ENCODE peak calls at places on chromosomes 6 and 20, in seven cellular contexts. Z, I, W, X, M, Y and B are unnamed samples.

GRCh38 chr6:33583591-33584155 is 3.6 kb upstream of the BAK1 start:
- DNase-seq in X (no peak), I (no peak), Y (no peak), M (no peak), W (no peak), Z (no peak), B (peak)

GRCh38 chr6:122789862-122790739 is 1.0 kb downstream of the SMPDL3A start:
- DNase-seq in W (no peak), X (peak), I (peak), Z (peak), Y (no peak), M (no peak), B (no peak)

GRCh38 chr6:39812496-39812852 is 20.3 kb downstream of the DAAM2 start:
- DNase-seq in M (no peak), X (no peak), Y (no peak), Z (no peak), I (no peak), W (no peak), B (no peak)

GRCh38 chr6:35084511-35085203 is 56.5 kb downstream of the TCP11 start:
- DNase-seq in Z (no peak), W (no peak), I (no peak), Y (no peak), M (no peak), X (no peak), B (no peak)

GRCh38 chr6:166688901-166689300 is 61.9 kb upstream of the RPS6KA2 start:
- DNase-seq in Z (no peak), I (no peak), X (no peak), Y (no peak), M (no peak), W (no peak), B (no peak)

GRCh38 chr6:48893048-48893447 is 570.0 kb downstream of the MMUT start:
- DNase-seq in Y (no peak), W (no peak), X (no peak), I (no peak), Z (no peak), M (no peak), B (no peak)

GRCh38 chr6:82842721-82843120 is 222.9 kb downstream of the UBE3D start:
- DNase-seq in Z (no peak), Y (no peak), X (no peak), I (peak), W (no peak), M (no peak), B (no peak)

GRCh38 chr6:168838000-168838399 is 397.0 kb downstream of the SMOC2 start:
- DNase-seq in M (no peak), Z (no peak), W (no peak), X (no peak), I (no peak), Y (no peak), B (no peak)

GRCh38 chr6:143516700-143517446 is 5.4 kb upstream of the FUCA2 start:
- DNase-seq in Y (no peak), X (no peak), M (no peak), W (no peak), Z (no peak), I (no peak), B (no peak)

GRCh38 chr6:166866839-166867637 is 89.3 kb downstream of the RNASET2 start:
- DNase-seq in X (no peak), I (no peak), Z (no peak), W (no peak), Y (no peak), M (no peak), B (no peak)

GRCh38 chr20:58133020-58133419 is 95.4 kb downstream of the ANKRD60 start:
- DNase-seq in X (no peak), I (no peak), W (no peak), M (no peak), Y (no peak), Z (no peak), B (no peak)

GRCh38 chr6:168093634-168094033 is 14.6 kb upstream of the FRMD1 start:
- DNase-seq in Z (no peak), M (no peak), Y (no peak), I (no peak), X (no peak), W (no peak), B (no peak)

GRCh38 chr6:64622944-64623343 is 987.3 kb downstream of the PHF3 start:
- DNase-seq in X (no peak), Z (no peak), M (no peak), W (no peak), I (no peak), Y (no peak), B (no peak)

GRCh38 chr6:136823128-136823660 is 802 bp downstream of the PEX7 start:
- DNase-seq in Z (no peak), I (no peak), M (no peak), X (no peak), Y (no peak), W (peak), B (no peak)

GRCh38 chr20:63429992-63430391 is 42.5 kb downstream of the KCNQ2 start:
- DNase-seq in I (no peak), M (no peak), W (no peak), Y (no peak), Z (no peak), X (no peak), B (no peak)

GRCh38 chr6:9699890-9700289 is 715.0 kb downstream of the TFAP2A start:
- DNase-seq in M (no peak), Y (no peak), X (no peak), I (no peak), Z (no peak), W (no peak), B (no peak)

GRCh38 chr6:116971959-116972358 is 94.9 kb downstream of the RFX6 start:
- DNase-seq in M (no peak), X (peak), Z (peak), I (peak), Y (no peak), W (no peak), B (peak)

GRCh38 chr6:1971612-1972011 is 273.8 kb downstream of the GMDS start:
- DNase-seq in Z (no peak), W (no peak), X (no peak), I (no peak), M (no peak), Y (no peak), B (no peak)

GRCh38 chr6:134810402-134810801 is 139.5 kb downstream of the ALDH8A1 start:
- DNase-seq in M (no peak), W (no peak), Y (no peak), I (no peak), X (no peak), Z (no peak), B (no peak)

GRCh38 chr20:19867074-19867473 is 109.0 kb downstream of the RIN2 start:
- DNase-seq in I (peak), M (no peak), Z (no peak), X (no peak), Y (no peak), W (no peak), B (no peak)

GRCh38 chr6:79377830-79378460 is 143.5 kb upstream of the HMGN3 start:
- DNase-seq in I (no peak), Y (no peak), Z (no peak), W (no peak), M (no peak), X (no peak), B (no peak)

GRCh38 chr6:107383705-107384104 is 75.7 kb downstream of the PDSS2 start:
- DNase-seq in Z (no peak), M (no peak), X (no peak), Y (no peak), W (no peak), I (no peak), B (no peak)

GRCh38 chr20:38729767-38730166 is 5.5 kb downstream of the SLC32A1 start:
- DNase-seq in Y (no peak), W (no peak), X (no peak), Z (no peak), M (no peak), I (no peak), B (no peak)

GRCh38 chr20:38732981-38733380 is 8.7 kb downstream of the SLC32A1 start:
- DNase-seq in Z (no peak), X (no peak), Y (no peak), I (no peak), M (no peak), W (no peak), B (no peak)

GRCh38 chr20:38731738-38732113 is 7.4 kb downstream of the SLC32A1 start:
- DNase-seq in M (no peak), Y (no peak), W (no peak), I (no peak), Z (no peak), X (no peak), B (no peak)

GRCh38 chr20:38730167-38730988 is 6.1 kb downstream of the SLC32A1 start:
- DNase-seq in Y (no peak), X (no peak), W (no peak), Z (peak), M (no peak), I (no peak), B (no peak)

GRCh38 chr20:38730989-38731737 is 6.9 kb downstream of the SLC32A1 start:
- DNase-seq in X (peak), Z (peak), I (peak), Y (peak), W (peak), M (peak), B (peak)
- TF ChIP-seq CTCF in X (peak), Z (peak), I (peak), Y (peak), W (peak), M (peak), B (peak)

GRCh38 chr6:155287762-155288161 is 23.9 kb downstream of the CLDN20 start:
- DNase-seq in M (no peak), X (no peak), Z (no peak), W (no peak), I (no peak), Y (no peak), B (no peak)
- TF ChIP-seq CTCF in M (no peak), X (peak), Z (no peak), W (no peak), I (no peak), Y (no peak), B (no peak)

DNA sequence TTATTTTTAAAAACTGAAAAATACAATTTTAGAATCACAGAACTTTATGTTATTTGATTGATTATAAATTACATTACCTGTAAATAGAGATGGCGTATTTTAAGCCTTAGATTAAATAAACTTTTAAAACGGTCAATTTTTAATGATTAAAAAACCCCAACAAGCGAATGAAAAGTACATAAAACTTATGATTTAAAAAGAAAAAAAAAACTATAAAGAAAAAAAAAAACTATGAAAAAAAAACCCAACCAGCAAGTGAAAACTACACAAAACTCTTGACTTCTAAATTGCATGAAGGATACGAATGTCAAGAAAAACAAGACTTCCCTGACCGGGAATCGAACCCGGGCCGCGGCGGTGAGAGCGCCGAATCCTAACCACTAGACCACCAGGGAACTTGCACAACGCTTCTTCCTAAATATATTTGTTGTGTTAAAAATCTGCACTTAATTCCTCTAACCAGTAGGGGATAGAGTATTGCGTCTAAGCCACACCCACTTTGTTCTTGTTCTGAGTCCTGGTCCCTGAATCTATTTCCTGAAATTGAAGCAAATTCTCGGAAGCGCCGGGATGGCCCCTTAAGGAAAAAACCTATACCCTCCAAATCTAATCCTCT is 10.7 kb upstream of the NCOA7 start:
- DNase-seq in X (peak), Y (peak), M (peak), W (peak), I (peak), Z (peak), B (peak)
- TF ChIP-seq CTCF in X (peak), Y (no peak), M (peak), W (no peak), I (peak), Z (no peak), B (no peak)

GRCh38 chr6:16338577-16339262 is 100.3 kb downstream of the GMPR start:
- DNase-seq in Z (peak), I (peak), W (no peak), Y (no peak), M (no peak), X (peak), B (peak)
- TF ChIP-seq CTCF in Z (no peak), I (peak), W (no peak), Y (no peak), M (peak), X (peak), B (no peak)

GRCh38 chr6:169930799-169931198 is 179.4 kb downstream of the ERMARD start:
- DNase-seq in I (no peak), W (no peak), Y (no peak), X (no peak), M (no peak), Z (no peak), B (no peak)
- TF ChIP-seq CTCF in I (no peak), W (no peak), Y (no peak), X (no peak), M (no peak), Z (no peak), B (no peak)

GRCh38 chr6:138310294-138310693 is 67.4 kb upstream of the SMIM28 start:
- DNase-seq in X (no peak), M (no peak), Z (no peak), Y (no peak), I (no peak), W (no peak), B (no peak)

GRCh38 chr6:138307352-138307751 is 70.4 kb upstream of the SMIM28 start:
- DNase-seq in I (peak), Z (no peak), W (no peak), X (no peak), M (no peak), Y (no peak), B (no peak)

GRCh38 chr6:138308728-138309110 is 69.0 kb upstream of the SMIM28 start:
- DNase-seq in I (no peak), X (no peak), Y (no peak), M (no peak), W (no peak), Z (no peak), B (no peak)

GRCh38 chr6:138309695-138310094 is 68.0 kb upstream of the SMIM28 start:
- DNase-seq in X (no peak), Y (no peak), W (no peak), Z (no peak), M (no peak), I (no peak), B (no peak)

GRCh38 chr6:138307816-138308727 is 69.6 kb upstream of the SMIM28 start:
- DNase-seq in M (no peak), X (no peak), I (peak), Y (no peak), Z (no peak), W (no peak), B (no peak)
- TF ChIP-seq CTCF in M (no peak), X (no peak), I (peak), Y (no peak), Z (no peak), W (no peak), B (no peak)

GRCh38 chr20:50138479-50139393 is 14.8 kb downstream of the PEDS1 start:
- DNase-seq in Y (no peak), I (no peak), Z (no peak), X (no peak), M (no peak), W (no peak), B (no peak)
- TF ChIP-seq CTCF in Y (no peak), I (no peak), Z (no peak), X (no peak), M (no peak), W (no peak), B (no peak)